ENCODE peak calls at places on chromosomes 12 and 14, in seven cellular contexts. O is left lung; H is heart right ventricle; R is neuronal stem cell; J is endodermal cell; K is ovary; P is activated CD8-positive, alpha-beta memory T cell treated with anti-CD3 and anti-CD28 coated beads, Interleukin-2, amount 50 U/mL, for 4 hours. E is an unnamed sample.

GRCh38 chr12:34400986-34401658 is 378.8 kb downstream of the ALG10 start:
- DNase-seq in O (peak), H (no peak), R (no peak), J (peak), K (peak), P (peak), E (peak)

GRCh38 chr12:42124764-42125371 is 19.8 kb downstream of the GXYLT1 start:
- DNase-seq in O (no peak), H (no peak), R (no peak), J (peak), K (no peak), P (no peak), E (no peak)

GRCh38 chr14:94650806-94651805 is 38.9 kb downstream of the SERPINA3 start:
- DNase-seq in O (no peak), H (no peak), R (no peak), J (no peak), K (no peak), P (no peak), E (no peak)

GRCh38 chr14:68692916-68693771 is 99.7 kb downstream of the ZFP36L1 start:
- DNase-seq in O (no peak), H (no peak), R (no peak), J (no peak), K (no peak), P (no peak), E (peak)

GRCh38 chr14:72828604-72829003 is 65.3 kb downstream of the DPF3 start:
- DNase-seq in O (no peak), H (peak), R (no peak), J (no peak), K (no peak), P (no peak), E (no peak)

GRCh38 chr12:90090929-90091651 is 382.5 kb upstream of the ATP2B1 start:
- DNase-seq in O (no peak), H (no peak), R (peak), J (peak), K (no peak), P (no peak), E (peak)

GRCh38 chr12:19198272-19198671 is 68.7 kb downstream of the PLEKHA5 start:
- DNase-seq in O (no peak), H (no peak), R (no peak), J (no peak), K (no peak), P (no peak), E (no peak)

GRCh38 chr14:97458302-97459137 is 661.3 kb downstream of the VRK1 start:
- DNase-seq in O (peak), H (no peak), R (no peak), J (peak), K (no peak), P (peak), E (no peak)

GRCh38 chr14:20350280-20350679 is 6.8 kb downstream of the PARP2 start:
- DNase-seq in O (no peak), H (no peak), R (no peak), J (no peak), K (no peak), P (no peak), E (no peak)